ENCODE peak calls at places on chromosomes 12 and 14, in ten cellular contexts. Z is upper lobe of left lung, N is stomach, M is H1, U is SK-N-SH, A is GM12878, J is suprapubic skin, Q is HepG2, P is sigmoid colon, K is K562. O is an unnamed sample.

GRCh38 chr14:92832137-92832700 is 38.1 kb downstream of the GOLGA5 start:
- DNase-seq in N (no peak), Q (no peak), M (no peak), J (no peak), U (no peak), Z (no peak), P (no peak), K (no peak), A (no peak), O (no peak)

GRCh38 chr12:87348071-87348470 is 681.1 kb downstream of the C12orf50 start:
- DNase-seq in Z (no peak), J (no peak), K (no peak), Q (no peak), A (no peak), N (no peak), U (no peak), M (no peak), P (no peak), O (no peak)

GRCh38 chr12:89951050-89951693 is 242.5 kb upstream of the ATP2B1 start:
- DNase-seq in A (no peak), Z (no peak), U (no peak), N (no peak), J (no peak), P (no peak), Q (no peak), K (no peak), M (no peak), O (peak; percentile 61)

GRCh38 chr14:54486685-54487084 is 2.1 kb downstream of the GMFB start:
- DNase-seq in N (no peak), P (no peak), U (no peak), K (peak; percentile 43), Z (no peak), M (no peak), A (no peak), J (no peak), Q (no peak), O (no peak)

GRCh38 chr14:90758959-90759358 is 57.3 kb downstream of the TTC7B start:
- DNase-seq in N (peak; percentile 38), J (peak; percentile 74), K (no peak), A (no peak), P (peak; percentile 89), U (no peak), M (peak; percentile 43), Q (no peak), Z (peak; percentile 76), O (peak; percentile 42)

GRCh38 chr12:120204171-120204570 is 3.3 kb upstream of the RPLP0 start:
- DNase-seq in N (no peak), J (no peak), P (no peak), Q (no peak), U (no peak), K (no peak), Z (no peak), A (no peak), M (no peak), O (no peak)

GRCh38 chr12:4153343-4153892 is 120.1 kb upstream of the CCND2 start:
- DNase-seq in P (no peak), Z (no peak), Q (no peak), K (peak; percentile 74), U (no peak), M (no peak), N (no peak), A (peak; percentile 94), J (no peak), O (peak; percentile 50)

GRCh38 chr12:19288603-19289244 is 150.6 kb upstream of the AEBP2 start:
- DNase-seq in Z (no peak), M (no peak), J (no peak), P (no peak), K (peak; percentile 11), A (no peak), U (peak; percentile 51), N (no peak), Q (peak; percentile 32), O (no peak)

GRCh38 chr14:19947413-19948090 is 16.8 kb downstream of the OR4K1 start:
- DNase-seq in A (no peak), U (no peak), Q (no peak), Z (no peak), P (no peak), N (no peak), K (no peak), J (no peak), M (no peak), O (no peak)

GRCh38 chr12:132719954-132720324 is 9.3 kb downstream of the PGAM5 start:
- DNase-seq in U (no peak), Z (no peak), A (no peak), J (no peak), N (no peak), M (no peak), Q (no peak), K (no peak), P (no peak), O (no peak)

GRCh38 chr12:94621662-94622359 is 28.5 kb downstream of the TMCC3 start:
- DNase-seq in N (no peak), A (peak; percentile 87), M (no peak), Q (no peak), K (no peak), Z (no peak), U (no peak), J (no peak), P (no peak), O (peak; percentile 32)

GRCh38 chr12:54232790-54233189 is 44.0 kb upstream of the SMUG1 start:
- DNase-seq in J (no peak), Z (no peak), P (no peak), A (no peak), Q (no peak), M (no peak), N (no peak), U (no peak), K (no peak), O (no peak)

GRCh38 chr14:54686219-54686870 is 119.4 kb downstream of the SAMD4A start:
- DNase-seq in N (no peak), Q (no peak), M (no peak), U (no peak), K (no peak), J (peak; percentile 78), A (no peak), P (peak; percentile 87), Z (no peak), O (no peak)

GRCh38 chr12:110180591-110181005 is 56.4 kb downstream of the IFT81 start:
- DNase-seq in P (no peak), M (no peak), N (no peak), Z (no peak), U (no peak), A (no peak), J (no peak), K (no peak), Q (no peak), O (no peak)

GRCh38 chr14:103031956-103032355 is 25.4 kb downstream of the CDC42BPB start:
- DNase-seq in M (no peak), U (peak; percentile 64), A (no peak), K (no peak), J (no peak), Z (peak; percentile 59), P (no peak), N (peak; percentile 44), Q (no peak), O (peak; percentile 49)

GRCh38 chr14:103028772-103029171 is 28.6 kb downstream of the CDC42BPB start:
- DNase-seq in Q (no peak), N (no peak), K (no peak), J (no peak), M (no peak), A (no peak), Z (no peak), U (no peak), P (no peak), O (no peak)

GRCh38 chr14:103029936-103030335 is 27.4 kb downstream of the CDC42BPB start:
- DNase-seq in M (no peak), K (no peak), A (no peak), U (no peak), Q (no peak), P (peak; percentile 60), N (no peak), J (no peak), Z (no peak), O (no peak)

GRCh38 chr14:103031566-103031911 is 25.8 kb downstream of the CDC42BPB start:
- DNase-seq in U (peak; percentile 81), N (no peak), K (no peak), A (no peak), Z (no peak), M (no peak), J (no peak), P (no peak), Q (no peak), O (no peak)

GRCh38 chr14:103030741-103031565 is 26.4 kb downstream of the CDC42BPB start:
- DNase-seq in K (no peak), N (no peak), P (no peak), A (no peak), Q (no peak), Z (no peak), M (no peak), J (no peak), U (no peak), O (no peak)
- H3K27ac ChIP-seq in K (no peak overlapping the region), N (peak overlapping the region; percentile 20), P (peak overlapping the region; percentile 67), A (no peak overlapping the region), Q (no peak overlapping the region), Z (no peak overlapping the region), M (no peak overlapping the region), J (no peak overlapping the region), U (peak overlapping the region; percentile 88), O (peak overlapping the region; percentile 79)

DNA sequence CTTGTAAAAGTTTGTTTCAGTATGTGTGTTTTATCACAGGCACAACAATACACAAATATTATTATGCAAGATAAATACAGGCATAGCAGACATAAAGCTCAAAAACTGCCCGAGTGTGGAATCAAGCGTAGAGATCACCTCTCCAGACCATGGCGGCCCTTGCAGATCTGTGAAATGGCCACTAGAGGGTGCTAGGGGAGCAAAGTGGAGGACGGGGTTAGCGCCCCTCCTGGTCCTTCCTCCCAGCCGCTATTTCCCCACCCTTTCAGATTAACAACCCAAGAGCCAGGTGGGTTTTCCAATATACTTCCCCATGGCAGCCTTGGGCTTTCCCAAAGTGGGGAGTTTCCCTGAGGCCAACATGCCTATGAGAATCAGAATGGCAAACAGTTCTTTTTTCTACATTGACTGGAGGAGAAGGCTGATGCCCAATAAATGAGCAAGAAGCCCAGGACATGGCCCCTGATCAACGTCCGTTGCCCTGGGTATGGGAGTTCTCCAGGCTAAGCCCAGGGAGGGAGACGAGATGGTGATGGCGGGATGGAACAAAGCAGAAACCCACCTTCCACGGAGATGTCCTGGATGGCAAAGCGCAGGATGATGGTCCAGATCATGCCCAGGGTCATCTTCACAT is 67.4 kb downstream of the ACTN1 start:
- DNase-seq in Q (peak; percentile 74), N (peak; percentile 78), J (peak; percentile 86), K (peak; percentile 88), U (peak; percentile 92), M (peak; percentile 91), P (peak; percentile 91), Z (no peak), A (no peak), O (peak; percentile 78)
- TF ChIP-seq EP300 in Q (no peak), N (no peak), J (no peak), K (no peak), U (no peak), M (no peak), P (no peak), Z (no peak), A (no peak), O (no peak)

GRCh38 chr12:130044991-130045621 is 117.2 kb upstream of the FZD10 start:
- DNase-seq in M (peak; percentile 66), N (no peak), Z (no peak), U (no peak), Q (peak; percentile 75), K (no peak), P (no peak), A (no peak), J (no peak), O (no peak)
- TF ChIP-seq POLR2AphosphoS5 in M (no peak), N (no peak), Z (no peak), U (no peak), Q (no peak), K (no peak), P (no peak), A (no peak), J (no peak), O (no peak)

GRCh38 chr12:51217133-51217967 is 512 bp downstream of the POU6F1 start:
- DNase-seq in U (peak; percentile 90), A (no peak), P (peak; percentile 83), J (peak; percentile 81), K (peak; percentile 95), Q (no peak), Z (peak; percentile 94), M (peak; percentile 75), N (peak; percentile 57), O (peak; percentile 72)
- H3K27ac ChIP-seq in U (peak overlapping the region; percentile 72), A (no peak overlapping the region), P (peak overlapping the region; percentile 100), J (peak overlapping the region; percentile 99), K (peak overlapping the region; percentile 90), Q (no peak overlapping the region), Z (peak overlapping the region; percentile 98), M (peak overlapping the region; percentile 71), N (peak overlapping the region; percentile 98), O (peak overlapping the region; percentile 97)